ENCODE peak calls at places on chromosomes 1 and 21, in five cellular contexts. One of them, this sample, is unnamed.
A peak's percentile ranks its signal among the peaks of the same experiment; 100 is the strongest.

GRCh38 chr1:92756537-92756936 is 28.4 kb downstream of the EVI5 start:
- DNase-seq in Calu3: no peak
- DNase-seq in stimulated activated CD4-positive, alpha-beta T cell treated with anti-CD3 and anti-CD28 coated beads, Interleukin-2, amount 100 ng/mL, for 24 hours: no peak
- DNase-seq in activated CD8-positive, alpha-beta memory T cell treated with anti-CD3 and anti-CD28 coated beads, Interleukin-2, amount 50 U/mL, for 48 hours: no peak
- DNase-seq in EL: no peak
- DNase-seq in this sample: no peak

GRCh38 chr21:32389337-32390015 is 3.3 kb downstream of the URB1 start:
- DNase-seq in stimulated activated CD4-positive, alpha-beta T cell treated with anti-CD3 and anti-CD28 coated beads, Interleukin-2, amount 100 ng/mL, for 24 hours: no peak
- DNase-seq in activated CD8-positive, alpha-beta memory T cell treated with anti-CD3 and anti-CD28 coated beads, Interleukin-2, amount 50 U/mL, for 48 hours: no peak
- DNase-seq in EL: peak; percentile 75
- DNase-seq in Calu3: no peak
- DNase-seq in this sample: no peak

GRCh38 chr1:226888021-226888420 is 17.6 kb downstream of the PSEN2 start:
- DNase-seq in stimulated activated CD4-positive, alpha-beta T cell treated with anti-CD3 and anti-CD28 coated beads, Interleukin-2, amount 100 ng/mL, for 24 hours: no peak
- DNase-seq in EL: no peak
- DNase-seq in activated CD8-positive, alpha-beta memory T cell treated with anti-CD3 and anti-CD28 coated beads, Interleukin-2, amount 50 U/mL, for 48 hours: no peak
- DNase-seq in Calu3: no peak
- DNase-seq in this sample: no peak

GRCh38 chr1:37761416-37762095 is 3.4 kb downstream of the EPHA10 start:
- DNase-seq in activated CD8-positive, alpha-beta memory T cell treated with anti-CD3 and anti-CD28 coated beads, Interleukin-2, amount 50 U/mL, for 48 hours: peak; percentile 42
- DNase-seq in Calu3: no peak
- DNase-seq in stimulated activated CD4-positive, alpha-beta T cell treated with anti-CD3 and anti-CD28 coated beads, Interleukin-2, amount 100 ng/mL, for 24 hours: no peak
- DNase-seq in EL: no peak
- DNase-seq in this sample: peak; percentile 83

GRCh38 chr1:37701051-37701450 is 8.7 kb downstream of the CDCA8 start:
- DNase-seq in activated CD8-positive, alpha-beta memory T cell treated with anti-CD3 and anti-CD28 coated beads, Interleukin-2, amount 50 U/mL, for 48 hours: no peak
- DNase-seq in EL: no peak
- DNase-seq in stimulated activated CD4-positive, alpha-beta T cell treated with anti-CD3 and anti-CD28 coated beads, Interleukin-2, amount 100 ng/mL, for 24 hours: no peak
- DNase-seq in Calu3: no peak
- DNase-seq in this sample: no peak

GRCh38 chr1:150165622-150166612 is 16.2 kb downstream of the PLEKHO1 start:
- DNase-seq in activated CD8-positive, alpha-beta memory T cell treated with anti-CD3 and anti-CD28 coated beads, Interleukin-2, amount 50 U/mL, for 48 hours: no peak
- DNase-seq in EL: peak; percentile 66
- DNase-seq in Calu3: peak; percentile 58
- DNase-seq in stimulated activated CD4-positive, alpha-beta T cell treated with anti-CD3 and anti-CD28 coated beads, Interleukin-2, amount 100 ng/mL, for 24 hours: peak; percentile 57
- DNase-seq in this sample: no peak

GRCh38 chr1:247291161-247291560 is 35.3 kb downstream of the VN1R5 start:
- DNase-seq in Calu3: no peak
- DNase-seq in EL: no peak
- DNase-seq in activated CD8-positive, alpha-beta memory T cell treated with anti-CD3 and anti-CD28 coated beads, Interleukin-2, amount 50 U/mL, for 48 hours: peak; percentile 40
- DNase-seq in stimulated activated CD4-positive, alpha-beta T cell treated with anti-CD3 and anti-CD28 coated beads, Interleukin-2, amount 100 ng/mL, for 24 hours: no peak
- DNase-seq in this sample: no peak

GRCh38 chr1:41728403-41729202 is 190.1 kb downstream of the HIVEP3 start:
- DNase-seq in activated CD8-positive, alpha-beta memory T cell treated with anti-CD3 and anti-CD28 coated beads, Interleukin-2, amount 50 U/mL, for 48 hours: peak; percentile 85
- DNase-seq in stimulated activated CD4-positive, alpha-beta T cell treated with anti-CD3 and anti-CD28 coated beads, Interleukin-2, amount 100 ng/mL, for 24 hours: peak; percentile 78
- DNase-seq in EL: no peak
- DNase-seq in Calu3: no peak
- DNase-seq in this sample: no peak

GRCh38 chr1:154626456-154627246 is 18.7 kb upstream of the ADAR start:
- DNase-seq in Calu3: no peak
- DNase-seq in stimulated activated CD4-positive, alpha-beta T cell treated with anti-CD3 and anti-CD28 coated beads, Interleukin-2, amount 100 ng/mL, for 24 hours: no peak
- DNase-seq in activated CD8-positive, alpha-beta memory T cell treated with anti-CD3 and anti-CD28 coated beads, Interleukin-2, amount 50 U/mL, for 48 hours: no peak
- DNase-seq in EL: no peak
- DNase-seq in this sample: no peak

GRCh38 chr1:228555074-228555989 is 68.2 kb downstream of the RNF187 start:
- DNase-seq in stimulated activated CD4-positive, alpha-beta T cell treated with anti-CD3 and anti-CD28 coated beads, Interleukin-2, amount 100 ng/mL, for 24 hours: peak; percentile 34
- DNase-seq in Calu3: no peak
- DNase-seq in activated CD8-positive, alpha-beta memory T cell treated with anti-CD3 and anti-CD28 coated beads, Interleukin-2, amount 50 U/mL, for 48 hours: peak; percentile 75
- DNase-seq in EL: peak; percentile 10
- DNase-seq in this sample: no peak

GRCh38 chr1:32612189-32612881 is 38.0 kb downstream of the ZBTB8OS start:
- DNase-seq in EL: peak; percentile 88
- DNase-seq in stimulated activated CD4-positive, alpha-beta T cell treated with anti-CD3 and anti-CD28 coated beads, Interleukin-2, amount 100 ng/mL, for 24 hours: peak; percentile 71
- DNase-seq in activated CD8-positive, alpha-beta memory T cell treated with anti-CD3 and anti-CD28 coated beads, Interleukin-2, amount 50 U/mL, for 48 hours: peak; percentile 79
- DNase-seq in Calu3: peak; percentile 93
- DNase-seq in this sample: peak; percentile 88

GRCh38 chr1:156126043-156126700 is 11.7 kb downstream of the LMNA start:
- DNase-seq in activated CD8-positive, alpha-beta memory T cell treated with anti-CD3 and anti-CD28 coated beads, Interleukin-2, amount 50 U/mL, for 48 hours: peak; percentile 83
- DNase-seq in EL: peak; percentile 98
- DNase-seq in Calu3: peak; percentile 99
- DNase-seq in stimulated activated CD4-positive, alpha-beta T cell treated with anti-CD3 and anti-CD28 coated beads, Interleukin-2, amount 100 ng/mL, for 24 hours: peak; percentile 57
- DNase-seq in this sample: peak; percentile 98

GRCh38 chr1:149844096-149844495 is 55.3 kb upstream of the BOLA1 start:
- DNase-seq in stimulated activated CD4-positive, alpha-beta T cell treated with anti-CD3 and anti-CD28 coated beads, Interleukin-2, amount 100 ng/mL, for 24 hours: no peak
- DNase-seq in activated CD8-positive, alpha-beta memory T cell treated with anti-CD3 and anti-CD28 coated beads, Interleukin-2, amount 50 U/mL, for 48 hours: no peak
- DNase-seq in Calu3: no peak
- DNase-seq in EL: peak; percentile 63
- DNase-seq in this sample: no peak

GRCh38 chr1:33841516-33841915 is 22.4 kb upstream of the HMGB4 start:
- DNase-seq in Calu3: no peak
- DNase-seq in activated CD8-positive, alpha-beta memory T cell treated with anti-CD3 and anti-CD28 coated beads, Interleukin-2, amount 50 U/mL, for 48 hours: no peak
- DNase-seq in EL: no peak
- DNase-seq in stimulated activated CD4-positive, alpha-beta T cell treated with anti-CD3 and anti-CD28 coated beads, Interleukin-2, amount 100 ng/mL, for 24 hours: no peak
- DNase-seq in this sample: no peak

GRCh38 chr1:94926365-94926914 is 470 bp downstream of the CNN3 start:
- DNase-seq in stimulated activated CD4-positive, alpha-beta T cell treated with anti-CD3 and anti-CD28 coated beads, Interleukin-2, amount 100 ng/mL, for 24 hours: peak; percentile 23
- DNase-seq in Calu3: peak; percentile 78
- DNase-seq in EL: peak; percentile 67
- DNase-seq in activated CD8-positive, alpha-beta memory T cell treated with anti-CD3 and anti-CD28 coated beads, Interleukin-2, amount 50 U/mL, for 48 hours: peak; percentile 66
- DNase-seq in this sample: peak; percentile 89

GRCh38 chr1:85374160-85374559 is 90.8 kb downstream of the DDAH1 start:
- DNase-seq in Calu3: peak; percentile 36
- DNase-seq in activated CD8-positive, alpha-beta memory T cell treated with anti-CD3 and anti-CD28 coated beads, Interleukin-2, amount 50 U/mL, for 48 hours: no peak
- DNase-seq in stimulated activated CD4-positive, alpha-beta T cell treated with anti-CD3 and anti-CD28 coated beads, Interleukin-2, amount 100 ng/mL, for 24 hours: no peak
- DNase-seq in EL: peak; percentile 85
- DNase-seq in this sample: no peak

GRCh38 chr1:5980314-5981008 is 11.8 kb downstream of the NPHP4 start:
- DNase-seq in activated CD8-positive, alpha-beta memory T cell treated with anti-CD3 and anti-CD28 coated beads, Interleukin-2, amount 50 U/mL, for 48 hours: no peak
- DNase-seq in Calu3: no peak
- DNase-seq in EL: peak; percentile 21
- DNase-seq in stimulated activated CD4-positive, alpha-beta T cell treated with anti-CD3 and anti-CD28 coated beads, Interleukin-2, amount 100 ng/mL, for 24 hours: no peak
- DNase-seq in this sample: no peak

GRCh38 chr1:172723251-172723650 is 64.3 kb downstream of the FASLG start:
- DNase-seq in EL: peak; percentile 14
- DNase-seq in Calu3: no peak
- DNase-seq in activated CD8-positive, alpha-beta memory T cell treated with anti-CD3 and anti-CD28 coated beads, Interleukin-2, amount 50 U/mL, for 48 hours: no peak
- DNase-seq in stimulated activated CD4-positive, alpha-beta T cell treated with anti-CD3 and anti-CD28 coated beads, Interleukin-2, amount 100 ng/mL, for 24 hours: no peak
- DNase-seq in this sample: no peak

GRCh38 chr1:236021424-236022135 is 43.3 kb downstream of the NID1 start:
- DNase-seq in activated CD8-positive, alpha-beta memory T cell treated with anti-CD3 and anti-CD28 coated beads, Interleukin-2, amount 50 U/mL, for 48 hours: no peak
- DNase-seq in stimulated activated CD4-positive, alpha-beta T cell treated with anti-CD3 and anti-CD28 coated beads, Interleukin-2, amount 100 ng/mL, for 24 hours: no peak
- DNase-seq in EL: no peak
- DNase-seq in Calu3: no peak
- DNase-seq in this sample: no peak

GRCh38 chr1:119873166-119874025 is 22.9 kb downstream of the ADAM30 start:
- DNase-seq in EL: peak; percentile 76
- DNase-seq in Calu3: no peak
- DNase-seq in activated CD8-positive, alpha-beta memory T cell treated with anti-CD3 and anti-CD28 coated beads, Interleukin-2, amount 50 U/mL, for 48 hours: no peak
- DNase-seq in stimulated activated CD4-positive, alpha-beta T cell treated with anti-CD3 and anti-CD28 coated beads, Interleukin-2, amount 100 ng/mL, for 24 hours: no peak
- DNase-seq in this sample: no peak

GRCh38 chr1:198174297-198174696 is 17.5 kb downstream of the NEK7 start:
- DNase-seq in stimulated activated CD4-positive, alpha-beta T cell treated with anti-CD3 and anti-CD28 coated beads, Interleukin-2, amount 100 ng/mL, for 24 hours: no peak
- DNase-seq in activated CD8-positive, alpha-beta memory T cell treated with anti-CD3 and anti-CD28 coated beads, Interleukin-2, amount 50 U/mL, for 48 hours: no peak
- DNase-seq in Calu3: no peak
- DNase-seq in EL: no peak
- DNase-seq in this sample: no peak

GRCh38 chr1:18495635-18496034 is 14.9 kb downstream of the KLHDC7A start:
- DNase-seq in stimulated activated CD4-positive, alpha-beta T cell treated with anti-CD3 and anti-CD28 coated beads, Interleukin-2, amount 100 ng/mL, for 24 hours: no peak
- DNase-seq in EL: no peak
- DNase-seq in Calu3: no peak
- DNase-seq in activated CD8-positive, alpha-beta memory T cell treated with anti-CD3 and anti-CD28 coated beads, Interleukin-2, amount 50 U/mL, for 48 hours: no peak
- DNase-seq in this sample: peak; percentile 62

GRCh38 chr1:46180082-46180616 is 3.9 kb upstream of the P3R3URF start:
- DNase-seq in EL: no peak
- DNase-seq in Calu3: peak; percentile 85
- DNase-seq in activated CD8-positive, alpha-beta memory T cell treated with anti-CD3 and anti-CD28 coated beads, Interleukin-2, amount 50 U/mL, for 48 hours: no peak
- DNase-seq in stimulated activated CD4-positive, alpha-beta T cell treated with anti-CD3 and anti-CD28 coated beads, Interleukin-2, amount 100 ng/mL, for 24 hours: no peak
- DNase-seq in this sample: no peak

GRCh38 chr1:15510611-15511405 is 13.2 kb downstream of the CASP9 start:
- DNase-seq in EL: no peak
- DNase-seq in Calu3: no peak
- DNase-seq in activated CD8-positive, alpha-beta memory T cell treated with anti-CD3 and anti-CD28 coated beads, Interleukin-2, amount 50 U/mL, for 48 hours: no peak
- DNase-seq in stimulated activated CD4-positive, alpha-beta T cell treated with anti-CD3 and anti-CD28 coated beads, Interleukin-2, amount 100 ng/mL, for 24 hours: no peak
- DNase-seq in this sample: no peak

GRCh38 chr1:220784751-220785150 is 2.0 kb upstream of the MTARC1 start:
- DNase-seq in activated CD8-positive, alpha-beta memory T cell treated with anti-CD3 and anti-CD28 coated beads, Interleukin-2, amount 50 U/mL, for 48 hours: no peak
- DNase-seq in stimulated activated CD4-positive, alpha-beta T cell treated with anti-CD3 and anti-CD28 coated beads, Interleukin-2, amount 100 ng/mL, for 24 hours: no peak
- DNase-seq in Calu3: no peak
- DNase-seq in EL: no peak
- DNase-seq in this sample: peak; percentile 40

This sample was measured in osteocyte.